ENCODE peak calls at places on chromosomes 11 and 22, in eight cellular contexts. M, A, Q, C, N, B, L and U are unnamed samples.

GRCh38 chr11:119405986-119406385 is 17.0 kb downstream of the THY1 start:
- DNase-seq in M (no peak), A (no peak), Q (peak), C (no peak), N (no peak), B (peak), L (no peak), U (no peak)

GRCh38 chr11:78189851-78190250 is 1.1 kb downstream of the USP35 start:
- DNase-seq in M (no peak), A (no peak), Q (no peak), C (no peak), N (no peak), B (no peak), L (no peak), U (no peak)

GRCh38 chr11:16945671-16946469 is 68.3 kb downstream of the PLEKHA7 start:
- DNase-seq in M (peak), A (no peak), Q (peak), C (peak), N (no peak), B (peak), L (no peak), U (peak)

GRCh38 chr22:47201186-47201995 is 438.9 kb downstream of the TBC1D22A start:
- DNase-seq in M (no peak), A (no peak), Q (no peak), C (no peak), N (peak), B (no peak), L (no peak), U (peak)

GRCh38 chr22:23289851-23290724 is 109.8 kb downstream of the BCR start:
- DNase-seq in M (peak), A (no peak), Q (peak), C (peak), N (peak), B (peak), L (no peak), U (peak)

GRCh38 chr11:59706518-59707285 is 6.9 kb downstream of the OR10V1 start:
- DNase-seq in M (peak), A (no peak), Q (peak), C (peak), N (no peak), B (peak), L (peak), U (no peak)

GRCh38 chr11:125564357-125564756 is 4.9 kb upstream of the EI24 start:
- DNase-seq in M (no peak), A (no peak), Q (no peak), C (no peak), N (no peak), B (no peak), L (no peak), U (no peak)

GRCh38 chr22:20509344-20510047 is 2.1 kb downstream of the MED15 start:
- DNase-seq in M (peak), A (peak), Q (peak), C (peak), N (peak), B (peak), L (no peak), U (peak)

GRCh38 chr11:34160049-34160721 is 54.8 kb downstream of the NAT10 start:
- DNase-seq in M (peak), A (no peak), Q (no peak), C (peak), N (no peak), B (no peak), L (no peak), U (no peak)

GRCh38 chr11:103946793-103947565 is 89.5 kb upstream of the DDI1 start:
- DNase-seq in M (peak), A (no peak), Q (peak), C (peak), N (no peak), B (peak), L (no peak), U (no peak)

GRCh38 chr11:124791626-124792341 is 8.4 kb downstream of the MSANTD2 start:
- DNase-seq in M (peak), A (no peak), Q (peak), C (no peak), N (no peak), B (peak), L (no peak), U (no peak)

GRCh38 chr11:109726061-109726460 is 304.1 kb downstream of the C11orf87 start:
- DNase-seq in M (no peak), A (no peak), Q (no peak), C (no peak), N (no peak), B (no peak), L (no peak), U (no peak)

GRCh38 chr11:70331901-70332300 is 61.4 kb downstream of the PPFIA1 start:
- DNase-seq in M (no peak), A (no peak), Q (no peak), C (no peak), N (no peak), B (no peak), L (no peak), U (no peak)

GRCh38 chr22:46502776-46503175 is 34.6 kb downstream of the CELSR1 start:
- DNase-seq in M (no peak), A (no peak), Q (no peak), C (no peak), N (no peak), B (no peak), L (no peak), U (no peak)

GRCh38 chr22:20131593-20131855 is at the start of gene ZDHHC8:
- DNase-seq in M (peak), A (no peak), Q (no peak), C (no peak), N (no peak), B (peak), L (no peak), U (no peak)

GRCh38 chr11:67406969-67407699 is 3.3 kb downstream of the TBC1D10C start:
- DNase-seq in M (no peak), A (no peak), Q (no peak), C (no peak), N (no peak), B (no peak), L (no peak), U (no peak)

GRCh38 chr22:28799125-28799833 is 1.1 kb downstream of the XBP1 start:
- DNase-seq in M (peak), A (peak), Q (peak), C (peak), N (peak), B (peak), L (peak), U (peak)

GRCh38 chr11:116207781-116208180 is 565.0 kb downstream of the BUD13 start:
- DNase-seq in M (no peak), A (no peak), Q (no peak), C (no peak), N (no peak), B (no peak), L (no peak), U (no peak)

GRCh38 chr22:28438183-28438778 is 241.4 kb downstream of the TTC28 start:
- DNase-seq in M (no peak), A (no peak), Q (no peak), C (no peak), N (no peak), B (no peak), L (no peak), U (no peak)

GRCh38 chr22:26713823-26714449 is 56.5 kb downstream of the MIAT start:
- DNase-seq in M (peak), A (no peak), Q (no peak), C (peak), N (no peak), B (peak), L (no peak), U (no peak)

GRCh38 chr11:66360406-66361073 is 11.0 kb downstream of the SLC29A2 start:
- DNase-seq in M (no peak), A (no peak), Q (no peak), C (no peak), N (no peak), B (no peak), L (no peak), U (no peak)

GRCh38 chr11:119056397-119056999 is 507 bp downstream of the HYOU1 start:
- DNase-seq in M (peak), A (peak), Q (peak), C (no peak), N (no peak), B (peak), L (no peak), U (peak)

GRCh38 chr11:68264741-68265540 is 6.8 kb downstream of the C11orf24 start:
- DNase-seq in M (no peak), A (no peak), Q (no peak), C (no peak), N (no peak), B (no peak), L (no peak), U (no peak)

GRCh38 chr11:9754041-9754471 is 90.2 kb downstream of the SWAP70 start:
- DNase-seq in M (no peak), A (peak), Q (no peak), C (no peak), N (no peak), B (peak), L (peak), U (no peak)

GRCh38 chr11:86246293-86246675 is 1.7 kb downstream of the EED start:
- DNase-seq in M (no peak), A (no peak), Q (no peak), C (no peak), N (no peak), B (no peak), L (no peak), U (no peak)

GRCh38 chr22:27883656-27884350 is 35.3 kb downstream of the PITPNB start:
- DNase-seq in M (no peak), A (no peak), Q (no peak), C (no peak), N (no peak), B (no peak), L (no peak), U (no peak)

DNA sequence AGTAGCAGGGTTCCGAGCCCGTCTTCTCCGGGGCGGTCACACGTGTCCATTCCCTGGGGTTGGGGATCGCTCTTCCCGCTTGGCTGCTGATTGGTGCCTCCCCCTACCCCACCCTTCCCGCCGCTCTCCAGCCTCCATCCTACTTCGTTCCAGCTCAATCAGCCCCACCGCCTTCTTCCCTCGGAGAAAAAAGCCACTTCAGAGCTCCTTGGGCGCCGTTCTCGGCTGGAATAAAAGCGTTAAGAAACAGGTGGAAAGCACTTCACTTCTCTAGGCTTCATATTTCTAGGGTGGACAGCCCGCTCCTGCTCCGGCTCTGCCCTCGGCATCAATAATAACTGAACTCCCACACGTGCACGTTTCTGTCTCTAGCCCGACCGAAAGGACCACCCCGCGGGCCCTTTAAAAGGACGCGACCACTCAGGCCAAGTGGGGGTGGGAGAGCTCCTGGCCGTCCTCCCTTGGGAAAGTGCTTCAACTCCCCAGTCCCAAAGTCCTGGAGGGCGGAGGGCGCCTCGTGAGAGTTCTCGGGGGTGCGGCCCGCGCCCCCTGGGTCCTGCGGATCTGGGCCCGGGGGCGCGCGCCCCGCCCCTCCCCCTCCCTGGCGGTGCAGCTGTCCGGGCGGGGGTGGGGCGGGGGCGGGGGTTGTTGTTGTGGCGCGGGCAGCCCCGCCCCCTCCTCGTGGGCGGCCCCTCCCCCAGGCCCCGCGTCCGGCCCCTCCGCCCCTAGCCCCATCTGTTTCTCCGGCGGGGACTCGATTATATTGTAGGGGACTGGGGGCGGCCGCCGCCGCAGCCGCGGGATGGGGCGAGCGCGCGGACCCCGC is at the start of gene CECR2:
- DNase-seq in M (peak), A (no peak), Q (no peak), C (peak), N (no peak), B (no peak), L (no peak), U (peak)
- H3K4me3 ChIP-seq in M (peak), A (peak), Q (no peak), C (peak), N (peak), B (no peak), L (peak), U (peak)

GRCh38 chr11:94786264-94787126 is 18.3 kb downstream of the AMOTL1 start:
- DNase-seq in M (peak), A (no peak), Q (peak), C (peak), N (no peak), B (peak), L (no peak), U (no peak)
- TF ChIP-seq CTCF in M (peak), A (no peak), Q (peak), C (peak), N (peak), B (peak), L (peak), U (peak)

GRCh38 chr11:114440121-114440860 is 1.0 kb downstream of the REXO2 start:
- DNase-seq in M (peak), A (no peak), Q (peak), C (peak), N (no peak), B (peak), L (no peak), U (no peak)

GRCh38 chr11:114441921-114442320 is 2.7 kb downstream of the REXO2 start:
- DNase-seq in M (no peak), A (no peak), Q (no peak), C (no peak), N (no peak), B (no peak), L (no peak), U (no peak)

GRCh38 chr11:114442559-114442958 is 3.3 kb downstream of the REXO2 start:
- DNase-seq in M (no peak), A (no peak), Q (no peak), C (no peak), N (no peak), B (no peak), L (no peak), U (no peak)

GRCh38 chr11:114439229-114440120 is at the start of gene REXO2:
- DNase-seq in M (peak), A (peak), Q (peak), C (peak), N (peak), B (peak), L (peak), U (peak)

DNA sequence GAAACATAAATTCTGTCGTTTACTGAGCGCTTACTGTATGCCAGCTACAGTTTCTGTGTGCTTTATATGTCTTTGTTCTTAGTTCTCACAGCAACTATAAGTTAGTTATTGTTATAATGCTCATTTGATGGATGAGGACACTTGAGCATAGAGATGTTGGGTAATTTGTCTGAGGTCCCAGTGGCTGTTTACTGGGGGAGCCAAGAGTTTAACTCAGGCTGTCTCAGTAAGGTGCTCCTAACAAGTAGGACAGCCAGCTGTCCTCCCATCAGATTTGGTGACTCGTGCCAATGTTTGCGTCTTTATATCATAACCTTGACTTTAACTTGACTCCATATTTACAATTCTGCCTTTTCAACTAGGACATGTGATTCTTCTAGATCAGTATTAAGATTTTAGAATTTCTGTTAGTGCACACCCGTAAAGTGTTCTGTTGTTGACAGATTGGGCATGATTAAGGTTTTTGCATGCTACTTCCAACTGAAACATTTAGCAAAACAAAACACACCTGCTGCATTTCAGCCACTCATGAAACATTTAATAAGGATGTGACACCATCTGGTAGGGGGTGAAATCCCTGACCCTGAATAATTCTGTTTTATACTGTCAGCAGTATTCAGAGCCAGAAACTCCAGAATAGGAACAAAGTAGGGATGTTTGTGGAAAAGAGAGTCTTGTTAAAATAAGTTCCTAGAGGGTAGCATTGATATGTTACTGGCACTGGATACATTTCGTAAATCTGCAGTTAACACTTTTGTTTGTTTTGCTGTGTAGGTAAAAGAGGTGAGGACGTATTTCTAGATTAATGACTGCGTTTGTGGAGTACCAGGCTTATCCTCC is 1.9 kb downstream of the REXO2 start:
- DNase-seq in M (peak), A (no peak), Q (no peak), C (peak), N (no peak), B (peak), L (no peak), U (no peak)
- H3K4me3 ChIP-seq in M (peak), A (no peak), Q (peak), C (peak), N (peak), B (peak), L (peak), U (no peak)

GRCh38 chr22:45309422-45310227 is at the start of gene FAM118A:
- DNase-seq in M (peak), A (peak), Q (peak), C (peak), N (peak), B (peak), L (peak), U (peak)
- TF ChIP-seq CTCF in M (no peak), A (no peak), Q (peak), C (no peak), N (peak), B (no peak), L (no peak), U (no peak)

GRCh38 chr11:94678236-94678635 is 89.9 kb upstream of the AMOTL1 start:
- DNase-seq in M (peak), A (peak), Q (no peak), C (no peak), N (no peak), B (no peak), L (no peak), U (no peak)
- H3K4me3 ChIP-seq in M (no peak), A (no peak), Q (no peak), C (no peak), N (no peak), B (no peak), L (no peak), U (no peak)

GRCh38 chr22:32106930-32107329 is 52.2 kb downstream of the C22orf42 start:
- DNase-seq in M (peak), A (no peak), Q (no peak), C (peak), N (no peak), B (no peak), L (no peak), U (no peak)

GRCh38 chr22:32100711-32101110 is 57.6 kb downstream of the SLC5A1 start:
- DNase-seq in M (no peak), A (no peak), Q (no peak), C (no peak), N (no peak), B (no peak), L (no peak), U (no peak)

GRCh38 chr22:32103648-32104326 is 55.3 kb downstream of the C22orf42 start:
- DNase-seq in M (peak), A (no peak), Q (peak), C (peak), N (no peak), B (peak), L (no peak), U (no peak)
- TF ChIP-seq CTCF in M (peak), A (no peak), Q (peak), C (peak), N (peak), B (peak), L (peak), U (peak)

GRCh38 chr11:75500742-75501141 is 25.0 kb downstream of the GDPD5 start:
- DNase-seq in M (no peak), A (no peak), Q (no peak), C (no peak), N (no peak), B (no peak), L (no peak), U (no peak)

GRCh38 chr11:75497788-75498404 is 27.8 kb downstream of the GDPD5 start:
- DNase-seq in M (no peak), A (no peak), Q (no peak), C (no peak), N (no peak), B (no peak), L (no peak), U (no peak)

GRCh38 chr11:75498556-75499255 is 27.0 kb downstream of the GDPD5 start:
- DNase-seq in M (peak), A (no peak), Q (peak), C (no peak), N (no peak), B (peak), L (no peak), U (no peak)

GRCh38 chr11:75502138-75502537 is 23.6 kb downstream of the GDPD5 start:
- DNase-seq in M (no peak), A (no peak), Q (no peak), C (peak), N (no peak), B (no peak), L (no peak), U (no peak)

GRCh38 chr11:75499423-75500305 is 26.1 kb downstream of the GDPD5 start:
- DNase-seq in M (peak), A (peak), Q (peak), C (peak), N (peak), B (peak), L (peak), U (peak)
- H3K4me3 ChIP-seq in M (no peak), A (no peak), Q (no peak), C (no peak), N (no peak), B (no peak), L (no peak), U (no peak)

DNA sequence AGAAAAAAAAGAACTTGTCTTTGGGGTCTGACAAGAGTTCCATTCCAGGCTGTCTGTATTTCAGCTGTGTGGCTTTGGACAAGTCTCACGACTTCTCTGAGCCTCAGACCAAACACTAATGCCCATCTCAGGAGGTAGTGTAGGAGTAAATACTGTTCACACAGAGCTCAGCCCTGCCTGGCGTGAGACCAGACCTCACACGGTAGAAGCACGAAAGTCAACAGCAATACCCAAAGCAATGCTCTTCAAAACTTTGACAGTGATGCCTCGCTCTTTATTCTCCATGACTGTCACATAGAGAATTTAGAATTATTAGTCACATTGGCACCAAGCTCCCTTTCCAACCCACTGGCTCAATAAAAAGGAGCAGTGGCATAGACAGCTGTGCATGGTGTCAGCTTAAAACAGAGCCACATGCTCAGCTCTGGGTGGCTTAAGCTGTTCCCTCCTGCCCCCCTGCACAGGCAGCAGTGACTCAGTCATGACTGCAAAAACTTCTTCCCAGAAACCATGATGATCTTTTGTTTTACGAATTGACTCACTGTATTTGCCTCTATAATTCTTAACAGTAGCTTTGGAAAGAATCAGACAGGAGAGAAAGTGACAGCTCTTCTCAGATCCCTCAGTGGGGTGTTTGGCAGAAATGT is 74.0 kb upstream of the PHF21B start:
- DNase-seq in M (peak), A (no peak), Q (peak), C (peak), N (no peak), B (peak), L (peak), U (no peak)
- TF ChIP-seq CTCF in M (no peak), A (no peak), Q (no peak), C (no peak), N (no peak), B (no peak), L (no peak), U (no peak)

GRCh38 chr11:61417670-61418069 is 12.1 kb downstream of the CPSF7 start:
- DNase-seq in M (peak), A (no peak), Q (peak), C (peak), N (no peak), B (peak), L (no peak), U (no peak)

GRCh38 chr11:61411589-61411988 is 18.2 kb downstream of the CPSF7 start:
- DNase-seq in M (no peak), A (no peak), Q (no peak), C (no peak), N (no peak), B (no peak), L (no peak), U (no peak)

GRCh38 chr11:61413496-61413895 is 16.3 kb downstream of the CPSF7 start:
- DNase-seq in M (peak), A (no peak), Q (peak), C (peak), N (no peak), B (peak), L (no peak), U (no peak)

GRCh38 chr11:61415381-61415780 is 14.4 kb downstream of the CPSF7 start:
- DNase-seq in M (no peak), A (no peak), Q (no peak), C (no peak), N (no peak), B (no peak), L (no peak), U (no peak)

GRCh38 chr11:61414547-61414946 is 15.2 kb downstream of the CPSF7 start:
- DNase-seq in M (no peak), A (no peak), Q (no peak), C (no peak), N (no peak), B (no peak), L (no peak), U (no peak)
- H3K4me3 ChIP-seq in M (no peak), A (no peak), Q (no peak), C (no peak), N (no peak), B (no peak), L (no peak), U (no peak)